ENCODE peak calls at places on chromosome 5, in ten cellular contexts. One of them, this sample, is unnamed.

GRCh38 chr5:96661101-96661840 is 905 bp upstream of the CAST start:
- DNase-seq in tibial artery: peak
- DNase-seq in fibroblast of villous mesenchyme: peak
- DNase-seq in GM10248: peak
- DNase-seq in mucosa of descending colon: peak
- DNase-seq in endothelial cell: no peak
- DNase-seq in AG09309: no peak
- DNase-seq in cardiac fibroblast: peak
- DNase-seq in GM13977: peak
- DNase-seq in sigmoid colon: peak
- DNase-seq in this sample: no peak

GRCh38 chr5:9712506-9713285 is 82.5 kb upstream of the TAS2R1 start:
- DNase-seq in tibial artery: no peak
- DNase-seq in fibroblast of villous mesenchyme: peak
- DNase-seq in GM10248: no peak
- DNase-seq in mucosa of descending colon: no peak
- DNase-seq in endothelial cell: no peak
- DNase-seq in AG09309: peak
- DNase-seq in cardiac fibroblast: no peak
- DNase-seq in GM13977: no peak
- DNase-seq in sigmoid colon: no peak
- DNase-seq in this sample: no peak

GRCh38 chr5:103224118-103224893 is 34.3 kb upstream of the MACIR start:
- DNase-seq in tibial artery: no peak
- DNase-seq in fibroblast of villous mesenchyme: peak
- DNase-seq in GM10248: peak
- DNase-seq in mucosa of descending colon: peak
- DNase-seq in endothelial cell: peak
- DNase-seq in AG09309: peak
- DNase-seq in cardiac fibroblast: peak
- DNase-seq in GM13977: peak
- DNase-seq in sigmoid colon: no peak
- DNase-seq in this sample: no peak

GRCh38 chr5:57779383-57780223 is 297.0 kb upstream of the ACTBL2 start:
- DNase-seq in tibial artery: no peak
- DNase-seq in fibroblast of villous mesenchyme: peak
- DNase-seq in GM10248: no peak
- DNase-seq in mucosa of descending colon: no peak
- DNase-seq in endothelial cell: peak
- DNase-seq in AG09309: no peak
- DNase-seq in cardiac fibroblast: peak
- DNase-seq in GM13977: peak
- DNase-seq in sigmoid colon: no peak
- DNase-seq in this sample: no peak

GRCh38 chr5:54639621-54640020 is 122.1 kb downstream of the SNX18 start:
- DNase-seq in tibial artery: no peak
- DNase-seq in fibroblast of villous mesenchyme: no peak
- DNase-seq in GM10248: no peak
- DNase-seq in mucosa of descending colon: no peak
- DNase-seq in endothelial cell: no peak
- DNase-seq in AG09309: no peak
- DNase-seq in cardiac fibroblast: no peak
- DNase-seq in GM13977: no peak
- DNase-seq in sigmoid colon: no peak
- DNase-seq in this sample: no peak

GRCh38 chr5:129664336-129664937 is 83.5 kb upstream of the MINAR2 start:
- DNase-seq in tibial artery: peak
- DNase-seq in fibroblast of villous mesenchyme: peak
- DNase-seq in GM10248: peak
- DNase-seq in mucosa of descending colon: no peak
- DNase-seq in endothelial cell: peak
- DNase-seq in AG09309: peak
- DNase-seq in cardiac fibroblast: peak
- DNase-seq in GM13977: peak
- DNase-seq in sigmoid colon: no peak
- DNase-seq in this sample: no peak

GRCh38 chr5:116482394-116482793 is 92.2 kb downstream of the SEMA6A start:
- DNase-seq in tibial artery: no peak
- DNase-seq in fibroblast of villous mesenchyme: no peak
- DNase-seq in GM10248: no peak
- DNase-seq in mucosa of descending colon: no peak
- DNase-seq in endothelial cell: no peak
- DNase-seq in AG09309: no peak
- DNase-seq in cardiac fibroblast: peak
- DNase-seq in GM13977: no peak
- DNase-seq in sigmoid colon: no peak
- DNase-seq in this sample: no peak

GRCh38 chr5:1168751-1169607 is 32.4 kb upstream of the SLC6A19 start:
- DNase-seq in tibial artery: no peak
- DNase-seq in fibroblast of villous mesenchyme: no peak
- DNase-seq in GM10248: no peak
- DNase-seq in mucosa of descending colon: no peak
- DNase-seq in endothelial cell: no peak
- DNase-seq in AG09309: no peak
- DNase-seq in cardiac fibroblast: no peak
- DNase-seq in GM13977: no peak
- DNase-seq in sigmoid colon: no peak
- DNase-seq in this sample: no peak

DNA sequence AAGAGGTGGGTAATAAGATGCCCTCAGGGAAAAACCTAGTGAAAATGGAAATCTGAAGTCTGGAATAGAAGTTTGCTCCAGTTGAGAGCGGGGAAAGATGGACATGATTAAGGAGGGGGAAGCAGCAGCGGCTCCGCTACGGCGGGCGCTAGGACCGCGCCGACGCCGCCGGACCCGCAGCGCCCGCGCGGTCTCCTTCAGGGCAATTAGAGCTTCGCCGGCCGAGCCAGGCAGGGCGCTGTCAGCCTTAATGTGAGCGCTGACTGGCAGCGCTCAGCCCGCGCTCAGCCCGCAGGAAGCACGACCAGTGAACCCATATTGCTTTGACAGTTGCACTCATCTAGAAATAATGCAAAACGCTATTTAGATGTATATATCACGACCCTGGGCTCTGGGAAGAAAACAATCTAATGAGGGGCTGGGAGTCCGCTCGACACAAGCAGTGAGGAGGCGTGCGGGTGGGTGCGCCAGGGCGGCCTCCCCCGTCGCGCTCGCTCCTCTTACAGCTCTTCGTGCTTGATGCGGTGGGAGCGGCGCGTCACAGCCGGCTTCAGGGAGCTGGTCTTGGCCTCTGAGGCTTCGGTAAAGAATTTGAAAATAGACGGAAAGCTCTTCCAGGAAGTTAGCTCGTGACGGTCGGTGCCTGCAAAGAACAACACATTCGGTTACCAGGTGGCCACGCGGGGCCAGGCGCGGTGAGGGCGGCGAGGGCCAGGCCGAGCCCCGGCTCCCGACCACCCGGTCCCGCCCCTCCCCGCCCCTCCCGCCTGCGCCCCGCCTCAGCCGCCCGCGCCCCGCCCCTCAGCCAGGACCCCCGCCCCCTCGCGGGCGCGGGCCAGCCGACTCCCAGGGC is 37.7 kb downstream of the NR2F1 start:
- DNase-seq in tibial artery: peak
- DNase-seq in fibroblast of villous mesenchyme: peak
- DNase-seq in GM10248: peak
- DNase-seq in mucosa of descending colon: peak
- DNase-seq in endothelial cell: peak
- DNase-seq in AG09309: no peak
- DNase-seq in cardiac fibroblast: peak
- DNase-seq in GM13977: peak
- DNase-seq in sigmoid colon: peak
- DNase-seq in this sample: no peak
- TF ChIP-seq CTCF in tibial artery: no peak
- TF ChIP-seq CTCF in fibroblast of villous mesenchyme: no peak
- TF ChIP-seq CTCF in GM10248: peak
- TF ChIP-seq CTCF in mucosa of descending colon: no peak
- TF ChIP-seq CTCF in endothelial cell: no peak
- TF ChIP-seq CTCF in AG09309: no peak
- TF ChIP-seq CTCF in cardiac fibroblast: peak
- TF ChIP-seq CTCF in GM13977: peak
- TF ChIP-seq CTCF in sigmoid colon: no peak
- TF ChIP-seq CTCF in this sample: peak

GRCh38 chr5:34587355-34588241 is 68.5 kb upstream of the RAI14 start:
- DNase-seq in tibial artery: no peak
- DNase-seq in fibroblast of villous mesenchyme: peak
- DNase-seq in GM10248: no peak
- DNase-seq in mucosa of descending colon: no peak
- DNase-seq in endothelial cell: no peak
- DNase-seq in AG09309: no peak
- DNase-seq in cardiac fibroblast: peak
- DNase-seq in GM13977: no peak
- DNase-seq in sigmoid colon: no peak
- DNase-seq in this sample: no peak

GRCh38 chr5:34585601-34586104 is 70.5 kb upstream of the RAI14 start:
- DNase-seq in tibial artery: no peak
- DNase-seq in fibroblast of villous mesenchyme: peak
- DNase-seq in GM10248: no peak
- DNase-seq in mucosa of descending colon: no peak
- DNase-seq in endothelial cell: no peak
- DNase-seq in AG09309: no peak
- DNase-seq in cardiac fibroblast: peak
- DNase-seq in GM13977: no peak
- DNase-seq in sigmoid colon: no peak
- DNase-seq in this sample: no peak

GRCh38 chr5:34583167-34583566 is 73.0 kb upstream of the RAI14 start:
- DNase-seq in tibial artery: no peak
- DNase-seq in fibroblast of villous mesenchyme: no peak
- DNase-seq in GM10248: no peak
- DNase-seq in mucosa of descending colon: no peak
- DNase-seq in endothelial cell: no peak
- DNase-seq in AG09309: no peak
- DNase-seq in cardiac fibroblast: no peak
- DNase-seq in GM13977: no peak
- DNase-seq in sigmoid colon: no peak
- DNase-seq in this sample: no peak

GRCh38 chr5:34584165-34584564 is 72.0 kb upstream of the RAI14 start:
- DNase-seq in tibial artery: no peak
- DNase-seq in fibroblast of villous mesenchyme: no peak
- DNase-seq in GM10248: no peak
- DNase-seq in mucosa of descending colon: no peak
- DNase-seq in endothelial cell: no peak
- DNase-seq in AG09309: no peak
- DNase-seq in cardiac fibroblast: no peak
- DNase-seq in GM13977: no peak
- DNase-seq in sigmoid colon: no peak
- DNase-seq in this sample: no peak

DNA sequence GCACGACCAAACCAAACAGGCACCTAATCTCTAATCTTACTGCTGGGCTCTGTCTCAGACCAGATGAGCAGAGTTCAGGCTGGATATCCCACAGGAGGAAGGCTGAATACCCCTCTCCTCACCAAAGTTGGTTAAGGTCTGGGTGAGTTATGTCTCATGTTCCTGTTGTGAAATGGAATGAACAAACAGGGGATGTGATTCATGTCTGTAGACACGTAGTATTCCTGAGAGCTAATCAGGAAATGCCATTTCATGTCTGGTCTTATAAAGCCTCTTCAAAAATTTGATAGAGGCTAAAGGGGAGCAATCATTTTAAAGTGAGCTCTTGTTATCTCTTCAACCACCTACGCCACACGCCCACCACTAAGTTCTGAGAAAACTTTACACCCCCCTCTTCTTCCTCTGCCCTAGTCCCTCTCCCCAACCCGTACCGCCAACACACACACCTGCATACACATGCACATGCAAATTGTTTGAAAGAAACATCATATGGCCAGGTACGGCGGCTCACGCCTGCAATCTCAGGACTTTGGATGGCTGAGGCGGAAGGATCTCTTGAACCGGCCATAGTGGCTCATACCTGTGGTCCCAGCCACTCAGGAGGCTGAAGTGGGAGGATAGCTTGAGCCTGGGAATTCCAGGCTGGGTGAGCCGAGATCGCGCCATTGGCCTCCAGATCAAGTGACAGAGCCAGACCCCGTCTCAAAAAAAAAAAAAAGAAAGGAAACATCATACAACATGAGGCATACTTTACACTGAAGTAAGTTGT is 69.8 kb upstream of the RAI14 start:
- DNase-seq in tibial artery: no peak
- DNase-seq in fibroblast of villous mesenchyme: peak
- DNase-seq in GM10248: no peak
- DNase-seq in mucosa of descending colon: no peak
- DNase-seq in endothelial cell: no peak
- DNase-seq in AG09309: peak
- DNase-seq in cardiac fibroblast: peak
- DNase-seq in GM13977: no peak
- DNase-seq in sigmoid colon: no peak
- DNase-seq in this sample: no peak
- TF ChIP-seq CTCF in tibial artery: no peak
- TF ChIP-seq CTCF in fibroblast of villous mesenchyme: no peak
- TF ChIP-seq CTCF in GM10248: no peak
- TF ChIP-seq CTCF in mucosa of descending colon: no peak
- TF ChIP-seq CTCF in endothelial cell: no peak
- TF ChIP-seq CTCF in AG09309: no peak
- TF ChIP-seq CTCF in cardiac fibroblast: no peak
- TF ChIP-seq CTCF in GM13977: no peak
- TF ChIP-seq CTCF in sigmoid colon: no peak
- TF ChIP-seq CTCF in this sample: no peak

DNA sequence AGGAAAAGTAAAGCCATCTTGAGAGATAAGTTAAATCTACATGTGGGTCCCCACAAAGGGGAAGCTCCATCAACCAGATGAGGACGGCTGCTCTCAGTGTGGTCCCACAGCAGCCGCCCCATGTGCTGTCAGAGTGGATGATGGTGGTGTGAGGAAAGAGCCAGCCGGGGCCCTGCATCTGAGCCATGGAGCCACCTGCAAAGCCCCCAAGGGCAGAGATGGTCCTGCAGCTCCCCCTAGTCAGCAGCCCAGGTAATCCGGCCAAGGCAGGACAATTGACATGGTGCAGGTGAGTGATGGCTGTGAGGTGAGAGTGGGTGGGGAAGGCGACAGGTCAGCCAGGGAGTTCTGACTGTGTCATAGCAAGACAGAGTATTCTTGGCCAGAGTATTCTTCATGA is 458.8 kb downstream of the ICE1 start:
- DNase-seq in tibial artery: no peak
- DNase-seq in fibroblast of villous mesenchyme: no peak
- DNase-seq in GM10248: peak
- DNase-seq in mucosa of descending colon: no peak
- DNase-seq in endothelial cell: peak
- DNase-seq in AG09309: no peak
- DNase-seq in cardiac fibroblast: no peak
- DNase-seq in GM13977: peak
- DNase-seq in sigmoid colon: no peak
- DNase-seq in this sample: no peak
- TF ChIP-seq CTCF in tibial artery: no peak
- TF ChIP-seq CTCF in fibroblast of villous mesenchyme: no peak
- TF ChIP-seq CTCF in GM10248: peak
- TF ChIP-seq CTCF in mucosa of descending colon: no peak
- TF ChIP-seq CTCF in endothelial cell: no peak
- TF ChIP-seq CTCF in AG09309: no peak
- TF ChIP-seq CTCF in cardiac fibroblast: no peak
- TF ChIP-seq CTCF in GM13977: peak
- TF ChIP-seq CTCF in sigmoid colon: no peak
- TF ChIP-seq CTCF in this sample: no peak

GRCh38 chr5:165157209-165157608 is 1651.8 kb downstream of the MAT2B start:
- DNase-seq in tibial artery: no peak
- DNase-seq in fibroblast of villous mesenchyme: no peak
- DNase-seq in GM10248: no peak
- DNase-seq in mucosa of descending colon: no peak
- DNase-seq in endothelial cell: no peak
- DNase-seq in AG09309: no peak
- DNase-seq in cardiac fibroblast: no peak
- DNase-seq in GM13977: no peak
- DNase-seq in sigmoid colon: no peak
- DNase-seq in this sample: no peak

GRCh38 chr5:165161204-165161603 is 1655.8 kb downstream of the MAT2B start:
- DNase-seq in tibial artery: no peak
- DNase-seq in fibroblast of villous mesenchyme: no peak
- DNase-seq in GM10248: no peak
- DNase-seq in mucosa of descending colon: no peak
- DNase-seq in endothelial cell: peak
- DNase-seq in AG09309: no peak
- DNase-seq in cardiac fibroblast: no peak
- DNase-seq in GM13977: no peak
- DNase-seq in sigmoid colon: no peak
- DNase-seq in this sample: no peak
- TF ChIP-seq CTCF in tibial artery: no peak
- TF ChIP-seq CTCF in fibroblast of villous mesenchyme: peak
- TF ChIP-seq CTCF in GM10248: no peak
- TF ChIP-seq CTCF in mucosa of descending colon: no peak
- TF ChIP-seq CTCF in endothelial cell: peak
- TF ChIP-seq CTCF in AG09309: no peak
- TF ChIP-seq CTCF in cardiac fibroblast: no peak
- TF ChIP-seq CTCF in GM13977: peak
- TF ChIP-seq CTCF in sigmoid colon: no peak
- TF ChIP-seq CTCF in this sample: no peak

This sample was measured in chondrocyte.